ENCODE peak calls at places on chromosomes 6 and 20, in eight cellular contexts. One of them, this sample, is unnamed.

GRCh38 chr6:26186652-26187051 is 99.4 kb downstream of the HFE start:
- DNase-seq in BJ: no peak
- DNase-seq in mucosa of descending colon: no peak
- DNase-seq in astrocyte of the spinal cord: no peak
- DNase-seq in cardiac fibroblast: no peak
- DNase-seq in astrocyte: no peak
- DNase-seq in ovary: no peak
- DNase-seq in neural progenitor cell: no peak
- DNase-seq in this sample: no peak

GRCh38 chr6:34809914-34810882 is 18.3 kb downstream of the BLTP3A start:
- DNase-seq in BJ: no peak
- DNase-seq in mucosa of descending colon: no peak
- DNase-seq in astrocyte of the spinal cord: no peak
- DNase-seq in cardiac fibroblast: peak; percentile 18
- DNase-seq in astrocyte: peak; percentile 26
- DNase-seq in ovary: no peak
- DNase-seq in neural progenitor cell: no peak
- DNase-seq in this sample: peak; percentile 40

GRCh38 chr6:85079761-85080160 is 315.4 kb upstream of the TBX18 start:
- DNase-seq in BJ: no peak
- DNase-seq in mucosa of descending colon: no peak
- DNase-seq in astrocyte of the spinal cord: no peak
- DNase-seq in cardiac fibroblast: no peak
- DNase-seq in astrocyte: no peak
- DNase-seq in ovary: no peak
- DNase-seq in neural progenitor cell: no peak
- DNase-seq in this sample: peak; percentile 9

GRCh38 chr20:59667981-59668515 is 63.7 kb downstream of the PHACTR3 start:
- DNase-seq in BJ: no peak
- DNase-seq in mucosa of descending colon: no peak
- DNase-seq in astrocyte of the spinal cord: no peak
- DNase-seq in cardiac fibroblast: no peak
- DNase-seq in astrocyte: no peak
- DNase-seq in ovary: no peak
- DNase-seq in neural progenitor cell: no peak
- DNase-seq in this sample: no peak

GRCh38 chr6:152093711-152094110 is 286.2 kb downstream of the ESR1 start:
- DNase-seq in BJ: no peak
- DNase-seq in mucosa of descending colon: no peak
- DNase-seq in astrocyte of the spinal cord: no peak
- DNase-seq in cardiac fibroblast: no peak
- DNase-seq in astrocyte: no peak
- DNase-seq in ovary: no peak
- DNase-seq in neural progenitor cell: no peak
- DNase-seq in this sample: no peak

GRCh38 chr6:108788416-108788815 is 59.8 kb upstream of the ARMC2 start:
- DNase-seq in BJ: no peak
- DNase-seq in mucosa of descending colon: no peak
- DNase-seq in astrocyte of the spinal cord: no peak
- DNase-seq in cardiac fibroblast: no peak
- DNase-seq in astrocyte: no peak
- DNase-seq in ovary: no peak
- DNase-seq in neural progenitor cell: no peak
- DNase-seq in this sample: no peak

GRCh38 chr6:158646023-158646888 is 1.7 kb upstream of the DYNLT1 start:
- DNase-seq in BJ: no peak
- DNase-seq in mucosa of descending colon: peak; percentile 22
- DNase-seq in astrocyte of the spinal cord: no peak
- DNase-seq in cardiac fibroblast: no peak
- DNase-seq in astrocyte: no peak
- DNase-seq in ovary: no peak
- DNase-seq in neural progenitor cell: no peak
- DNase-seq in this sample: no peak

GRCh38 chr6:112929661-112930060 is 582.5 kb downstream of the RFPL4B start:
- DNase-seq in BJ: no peak
- DNase-seq in mucosa of descending colon: no peak
- DNase-seq in astrocyte of the spinal cord: no peak
- DNase-seq in cardiac fibroblast: no peak
- DNase-seq in astrocyte: peak; percentile 26
- DNase-seq in ovary: no peak
- DNase-seq in neural progenitor cell: no peak
- DNase-seq in this sample: no peak

GRCh38 chr6:136037885-136038460 is 186.5 kb downstream of the PDE7B start:
- DNase-seq in BJ: no peak
- DNase-seq in mucosa of descending colon: no peak
- DNase-seq in astrocyte of the spinal cord: peak; percentile 72
- DNase-seq in cardiac fibroblast: peak; percentile 54
- DNase-seq in astrocyte: peak; percentile 56
- DNase-seq in ovary: peak; percentile 57
- DNase-seq in neural progenitor cell: no peak
- DNase-seq in this sample: peak; percentile 82

GRCh38 chr6:136037246-136037884 is 185.9 kb downstream of the PDE7B start:
- DNase-seq in BJ: no peak
- DNase-seq in mucosa of descending colon: no peak
- DNase-seq in astrocyte of the spinal cord: no peak
- DNase-seq in cardiac fibroblast: peak; percentile 66
- DNase-seq in astrocyte: no peak
- DNase-seq in ovary: peak; percentile 42
- DNase-seq in neural progenitor cell: no peak
- DNase-seq in this sample: peak; percentile 36

GRCh38 chr6:136039185-136039584 is 187.7 kb downstream of the PDE7B start:
- DNase-seq in BJ: no peak
- DNase-seq in mucosa of descending colon: no peak
- DNase-seq in astrocyte of the spinal cord: no peak
- DNase-seq in cardiac fibroblast: peak; percentile 47
- DNase-seq in astrocyte: no peak
- DNase-seq in ovary: peak; percentile 30
- DNase-seq in neural progenitor cell: no peak
- DNase-seq in this sample: no peak

GRCh38 chr6:136036601-136037000 is 185.1 kb downstream of the PDE7B start:
- DNase-seq in BJ: no peak
- DNase-seq in mucosa of descending colon: no peak
- DNase-seq in astrocyte of the spinal cord: peak; percentile 32
- DNase-seq in cardiac fibroblast: peak; percentile 52
- DNase-seq in astrocyte: no peak
- DNase-seq in ovary: no peak
- DNase-seq in neural progenitor cell: no peak
- DNase-seq in this sample: no peak

DNA sequence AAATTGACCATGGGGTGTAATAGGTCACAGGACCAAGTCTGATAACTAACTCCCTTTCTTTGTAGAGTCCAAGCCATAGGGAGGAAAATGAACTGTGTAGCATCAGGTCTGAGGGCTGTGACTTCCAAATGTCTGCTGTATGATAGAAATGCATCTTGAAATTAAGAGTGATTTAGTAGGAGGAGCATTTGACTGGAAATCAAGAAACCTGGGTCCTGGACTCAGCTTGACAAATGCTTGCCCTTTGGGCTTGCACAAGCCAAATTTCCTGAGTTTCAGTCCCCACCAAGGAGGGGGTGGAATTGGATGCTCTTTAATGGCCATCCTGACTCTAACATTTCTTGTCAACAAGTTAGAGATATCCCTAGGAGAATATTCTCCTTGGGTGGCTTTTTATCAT is 187.0 kb downstream of the PDE7B start:
- DNase-seq in BJ: no peak
- DNase-seq in mucosa of descending colon: no peak
- DNase-seq in astrocyte of the spinal cord: no peak
- DNase-seq in cardiac fibroblast: no peak
- DNase-seq in astrocyte: no peak
- DNase-seq in ovary: no peak
- DNase-seq in neural progenitor cell: no peak
- DNase-seq in this sample: no peak
- H3K4me3 ChIP-seq in BJ: peak overlapping the region; percentile 29
- H3K4me3 ChIP-seq in mucosa of descending colon: no peak overlapping the region
- H3K4me3 ChIP-seq in astrocyte of the spinal cord: peak overlapping the region; percentile 45
- H3K4me3 ChIP-seq in cardiac fibroblast: peak overlapping the region; percentile 60
- H3K4me3 ChIP-seq in astrocyte: peak overlapping the region; percentile 31
- H3K4me3 ChIP-seq in ovary: peak overlapping the region; percentile 36
- H3K4me3 ChIP-seq in neural progenitor cell: no peak overlapping the region
- H3K4me3 ChIP-seq in this sample: peak overlapping the region; percentile 46

GRCh38 chr20:2385026-2385425 is 4.3 kb downstream of the TGM6 start:
- DNase-seq in BJ: no peak
- DNase-seq in mucosa of descending colon: no peak
- DNase-seq in astrocyte of the spinal cord: no peak
- DNase-seq in cardiac fibroblast: no peak
- DNase-seq in astrocyte: peak; percentile 29
- DNase-seq in ovary: no peak
- DNase-seq in neural progenitor cell: no peak
- DNase-seq in this sample: no peak

GRCh38 chr20:2385496-2385895 is 4.8 kb downstream of the TGM6 start:
- DNase-seq in BJ: no peak
- DNase-seq in mucosa of descending colon: no peak
- DNase-seq in astrocyte of the spinal cord: no peak
- DNase-seq in cardiac fibroblast: no peak
- DNase-seq in astrocyte: no peak
- DNase-seq in ovary: no peak
- DNase-seq in neural progenitor cell: no peak
- DNase-seq in this sample: no peak

GRCh38 chr20:2387580-2387979 is 6.9 kb downstream of the TGM6 start:
- DNase-seq in BJ: no peak
- DNase-seq in mucosa of descending colon: no peak
- DNase-seq in astrocyte of the spinal cord: no peak
- DNase-seq in cardiac fibroblast: no peak
- DNase-seq in astrocyte: peak; percentile 20
- DNase-seq in ovary: no peak
- DNase-seq in neural progenitor cell: no peak
- DNase-seq in this sample: no peak

GRCh38 chr20:2386516-2387179 is 5.9 kb downstream of the TGM6 start:
- DNase-seq in BJ: peak; percentile 4
- DNase-seq in mucosa of descending colon: no peak
- DNase-seq in astrocyte of the spinal cord: peak; percentile 29
- DNase-seq in cardiac fibroblast: peak; percentile 34
- DNase-seq in astrocyte: peak; percentile 79
- DNase-seq in ovary: no peak
- DNase-seq in neural progenitor cell: no peak
- DNase-seq in this sample: peak; percentile 18

GRCh38 chr20:2387180-2387577 is 6.5 kb downstream of the TGM6 start:
- DNase-seq in BJ: no peak
- DNase-seq in mucosa of descending colon: no peak
- DNase-seq in astrocyte of the spinal cord: peak; percentile 33
- DNase-seq in cardiac fibroblast: peak; percentile 44
- DNase-seq in astrocyte: no peak
- DNase-seq in ovary: no peak
- DNase-seq in neural progenitor cell: peak; percentile 69
- DNase-seq in this sample: no peak
- TF ChIP-seq CTCF in BJ: peak; percentile 36
- TF ChIP-seq CTCF in mucosa of descending colon: no peak
- TF ChIP-seq CTCF in astrocyte of the spinal cord: peak; percentile 52
- TF ChIP-seq CTCF in cardiac fibroblast: peak; percentile 44
- TF ChIP-seq CTCF in astrocyte: peak; percentile 55
- TF ChIP-seq CTCF in ovary: no peak
- TF ChIP-seq CTCF in neural progenitor cell: peak; percentile 82
- TF ChIP-seq CTCF in this sample: peak; percentile 41

GRCh38 chr6:68723128-68723527 is 88.0 kb downstream of the ADGRB3 start:
- DNase-seq in BJ: no peak
- DNase-seq in mucosa of descending colon: no peak
- DNase-seq in astrocyte of the spinal cord: no peak
- DNase-seq in cardiac fibroblast: no peak
- DNase-seq in astrocyte: no peak
- DNase-seq in ovary: no peak
- DNase-seq in neural progenitor cell: no peak
- DNase-seq in this sample: no peak

GRCh38 chr6:68716605-68717004 is 81.5 kb downstream of the ADGRB3 start:
- DNase-seq in BJ: no peak
- DNase-seq in mucosa of descending colon: no peak
- DNase-seq in astrocyte of the spinal cord: no peak
- DNase-seq in cardiac fibroblast: no peak
- DNase-seq in astrocyte: no peak
- DNase-seq in ovary: no peak
- DNase-seq in neural progenitor cell: no peak
- DNase-seq in this sample: no peak

GRCh38 chr6:68724054-68724453 is 89.0 kb downstream of the ADGRB3 start:
- DNase-seq in BJ: no peak
- DNase-seq in mucosa of descending colon: no peak
- DNase-seq in astrocyte of the spinal cord: no peak
- DNase-seq in cardiac fibroblast: no peak
- DNase-seq in astrocyte: no peak
- DNase-seq in ovary: no peak
- DNase-seq in neural progenitor cell: no peak
- DNase-seq in this sample: no peak

GRCh38 chr6:68719761-68720160 is 84.7 kb downstream of the ADGRB3 start:
- DNase-seq in BJ: no peak
- DNase-seq in mucosa of descending colon: no peak
- DNase-seq in astrocyte of the spinal cord: no peak
- DNase-seq in cardiac fibroblast: no peak
- DNase-seq in astrocyte: no peak
- DNase-seq in ovary: no peak
- DNase-seq in neural progenitor cell: no peak
- DNase-seq in this sample: no peak

DNA sequence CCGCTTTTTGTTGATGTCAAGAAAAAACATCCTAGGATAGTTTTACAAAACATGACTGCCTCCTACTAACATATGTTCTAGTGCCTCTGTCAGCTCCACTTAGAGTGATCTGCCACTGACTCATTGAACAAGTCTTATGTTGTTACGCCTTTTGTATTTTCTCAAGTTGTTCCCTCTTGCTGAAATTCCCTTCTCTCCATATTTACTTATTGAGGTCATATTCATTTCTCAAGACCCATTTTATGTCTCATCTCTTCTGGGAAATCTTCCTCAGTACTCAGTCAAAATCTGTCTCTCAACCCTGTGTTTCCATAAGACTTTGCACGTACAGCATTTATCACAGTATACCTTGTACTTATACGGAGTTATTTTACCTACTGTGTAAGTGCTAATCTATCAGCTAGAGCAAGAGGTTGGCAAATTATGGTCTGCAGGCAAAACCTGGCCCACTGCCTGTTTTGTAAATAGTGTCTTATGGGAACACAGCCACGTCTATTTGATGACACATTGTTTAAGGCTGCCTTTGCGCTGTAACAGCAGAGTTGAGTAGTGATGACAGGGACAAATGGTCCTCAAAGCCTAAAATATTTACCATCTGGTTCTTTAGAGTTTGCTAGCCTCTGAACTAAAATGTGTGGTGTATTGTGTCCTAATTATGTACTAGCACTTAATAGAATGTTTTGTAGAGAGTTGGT is 83.4 kb downstream of the ADGRB3 start:
- DNase-seq in BJ: no peak
- DNase-seq in mucosa of descending colon: no peak
- DNase-seq in astrocyte of the spinal cord: peak; percentile 58
- DNase-seq in cardiac fibroblast: peak; percentile 96
- DNase-seq in astrocyte: peak; percentile 60
- DNase-seq in ovary: no peak
- DNase-seq in neural progenitor cell: no peak
- DNase-seq in this sample: peak; percentile 85
- H3K4me3 ChIP-seq in BJ: no peak overlapping the region
- H3K4me3 ChIP-seq in mucosa of descending colon: no peak overlapping the region
- H3K4me3 ChIP-seq in astrocyte of the spinal cord: no peak overlapping the region
- H3K4me3 ChIP-seq in cardiac fibroblast: no peak overlapping the region
- H3K4me3 ChIP-seq in astrocyte: no peak overlapping the region
- H3K4me3 ChIP-seq in ovary: no peak overlapping the region
- H3K4me3 ChIP-seq in neural progenitor cell: no peak overlapping the region
- H3K4me3 ChIP-seq in this sample: no peak overlapping the region

GRCh38 chr6:28568515-28569108 is 42.9 kb downstream of the GPX5 start:
- DNase-seq in BJ: no peak
- DNase-seq in mucosa of descending colon: no peak
- DNase-seq in astrocyte of the spinal cord: no peak
- DNase-seq in cardiac fibroblast: no peak
- DNase-seq in astrocyte: no peak
- DNase-seq in ovary: no peak
- DNase-seq in neural progenitor cell: no peak
- DNase-seq in this sample: no peak

GRCh38 chr6:28563420-28564095 is 37.9 kb downstream of the GPX5 start:
- DNase-seq in BJ: no peak
- DNase-seq in mucosa of descending colon: no peak
- DNase-seq in astrocyte of the spinal cord: no peak
- DNase-seq in cardiac fibroblast: no peak
- DNase-seq in astrocyte: no peak
- DNase-seq in ovary: no peak
- DNase-seq in neural progenitor cell: peak; percentile 64
- DNase-seq in this sample: no peak

GRCh38 chr6:28566527-28567252 is 41.0 kb downstream of the GPX5 start:
- DNase-seq in BJ: no peak
- DNase-seq in mucosa of descending colon: no peak
- DNase-seq in astrocyte of the spinal cord: no peak
- DNase-seq in cardiac fibroblast: no peak
- DNase-seq in astrocyte: no peak
- DNase-seq in ovary: no peak
- DNase-seq in neural progenitor cell: no peak
- DNase-seq in this sample: no peak

GRCh38 chr6:28567506-28567905 is 41.8 kb downstream of the GPX5 start:
- DNase-seq in BJ: no peak
- DNase-seq in mucosa of descending colon: no peak
- DNase-seq in astrocyte of the spinal cord: no peak
- DNase-seq in cardiac fibroblast: no peak
- DNase-seq in astrocyte: no peak
- DNase-seq in ovary: no peak
- DNase-seq in neural progenitor cell: no peak
- DNase-seq in this sample: no peak

GRCh38 chr6:28565823-28566526 is 40.3 kb downstream of the GPX5 start:
- DNase-seq in BJ: no peak
- DNase-seq in mucosa of descending colon: no peak
- DNase-seq in astrocyte of the spinal cord: no peak
- DNase-seq in cardiac fibroblast: no peak
- DNase-seq in astrocyte: no peak
- DNase-seq in ovary: no peak
- DNase-seq in neural progenitor cell: no peak
- DNase-seq in this sample: no peak
- TF ChIP-seq CTCF in BJ: no peak
- TF ChIP-seq CTCF in mucosa of descending colon: no peak
- TF ChIP-seq CTCF in astrocyte of the spinal cord: no peak
- TF ChIP-seq CTCF in cardiac fibroblast: no peak
- TF ChIP-seq CTCF in astrocyte: no peak
- TF ChIP-seq CTCF in ovary: no peak
- TF ChIP-seq CTCF in neural progenitor cell: no peak
- TF ChIP-seq CTCF in this sample: no peak

This sample was measured in foreskin fibroblast.